ENCODE peak calls at places on chromosomes 6 and 20, in ten cellular contexts. O is Peyer's patch, S is brain microvascular endothelial cell, B is ovary, J is colonic mucosa, N is GM06990, T is dorsolateral prefrontal cortex, Z is MM.1S, P is GM12878, X is ascending aorta. F is an unnamed sample.

GRCh38 chr6:135604035-135604865 is 106.7 kb upstream of the AHI1 start:
- DNase-seq in O (no peak), S (no peak), B (no peak), J (no peak), N (no peak), T (no peak), Z (no peak), P (no peak), X (no peak), F (no peak)

GRCh38 chr20:1397710-1398109 is 4.9 kb upstream of the FKBP1A start:
- DNase-seq in O (no peak), S (no peak), B (no peak), J (no peak), N (no peak), T (no peak), Z (no peak), P (no peak), X (no peak), F (no peak)

GRCh38 chr6:91276315-91276714 is 689.4 kb upstream of the MAP3K7 start:
- DNase-seq in O (no peak), S (no peak), B (no peak), J (no peak), N (no peak), T (no peak), Z (peak; percentile 29), P (no peak), X (no peak), F (peak; percentile 22)

GRCh38 chr6:134185277-134185676 is 132.6 kb downstream of the SGK1 start:
- DNase-seq in O (no peak), S (no peak), B (no peak), J (no peak), N (no peak), T (no peak), Z (peak; percentile 52), P (no peak), X (no peak), F (no peak)

GRCh38 chr6:89818977-89819335 is 638 bp downstream of the MDN1 start:
- DNase-seq in O (peak; percentile 47), S (peak; percentile 5), B (no peak), J (peak; percentile 33), N (no peak), T (no peak), Z (peak; percentile 34), P (no peak), X (no peak), F (no peak)

GRCh38 chr20:37411408-37412306 is 65.7 kb downstream of the SRC start:
- DNase-seq in O (no peak), S (no peak), B (no peak), J (no peak), N (no peak), T (no peak), Z (no peak), P (no peak), X (no peak), F (no peak)

GRCh38 chr6:11815231-11815630 is 36.6 kb upstream of the ADTRP start:
- DNase-seq in O (no peak), S (peak; percentile 12), B (no peak), J (no peak), N (no peak), T (no peak), Z (no peak), P (no peak), X (no peak), F (no peak)

GRCh38 chr6:87714093-87714809 is 12.2 kb upstream of the AKIRIN2 start:
- DNase-seq in O (no peak), S (peak; percentile 73), B (no peak), J (no peak), N (peak; percentile 53), T (no peak), Z (no peak), P (no peak), X (no peak), F (no peak)

GRCh38 chr6:107320126-107320525 is 139.2 kb downstream of the PDSS2 start:
- DNase-seq in O (no peak), S (no peak), B (no peak), J (no peak), N (no peak), T (no peak), Z (no peak), P (no peak), X (no peak), F (no peak)

GRCh38 chr6:31901415-31901952 is 402 bp downstream of the ZBTB12 start:
- DNase-seq in O (peak; percentile 85), S (peak; percentile 18), B (peak; percentile 81), J (peak; percentile 72), N (peak; percentile 72), T (peak; percentile 61), Z (peak; percentile 44), P (no peak), X (no peak), F (no peak)

GRCh38 chr6:111764238-111765182 is 108.7 kb downstream of the FYN start:
- DNase-seq in O (peak; percentile 85), S (peak; percentile 42), B (no peak), J (no peak), N (peak; percentile 66), T (no peak), Z (no peak), P (peak; percentile 94), X (no peak), F (no peak)

GRCh38 chr20:5674176-5674660 is 76.0 kb upstream of the SHLD1 start:
- DNase-seq in O (no peak), S (no peak), B (no peak), J (no peak), N (peak; percentile 76), T (no peak), Z (peak; percentile 56), P (peak; percentile 94), X (no peak), F (no peak)

GRCh38 chr20:49045440-49046086 is 549 bp upstream of the CSE1L start:
- DNase-seq in O (peak; percentile 60), S (no peak), B (no peak), J (peak; percentile 36), N (no peak), T (no peak), Z (no peak), P (no peak), X (peak; percentile 16), F (no peak)

GRCh38 chr20:49043000-49043399 is 3.1 kb upstream of the CSE1L start:
- DNase-seq in O (no peak), S (no peak), B (no peak), J (no peak), N (no peak), T (no peak), Z (no peak), P (no peak), X (no peak), F (no peak)

GRCh38 chr20:49034070-49034732 is 11.9 kb upstream of the CSE1L start:
- DNase-seq in O (no peak), S (no peak), B (no peak), J (no peak), N (no peak), T (no peak), Z (no peak), P (no peak), X (no peak), F (no peak)

GRCh38 chr20:49037962-49038387 is 8.1 kb upstream of the CSE1L start:
- DNase-seq in O (no peak), S (peak; percentile 6), B (no peak), J (no peak), N (no peak), T (no peak), Z (peak; percentile 66), P (no peak), X (no peak), F (no peak)

GRCh38 chr20:49039854-49040253 is 6.3 kb upstream of the CSE1L start:
- DNase-seq in O (no peak), S (no peak), B (no peak), J (no peak), N (no peak), T (no peak), Z (no peak), P (no peak), X (no peak), F (no peak)
- H3K4me3 ChIP-seq in O (no peak overlapping the region), S (no peak overlapping the region), B (no peak overlapping the region), J (no peak overlapping the region), N (no peak overlapping the region), T (no peak overlapping the region), Z (no peak overlapping the region), P (no peak overlapping the region), X (no peak overlapping the region), F (no peak overlapping the region)

GRCh38 chr20:32207626-32208498 is at the start of the genes PLAGL2 and POFUT1:
- DNase-seq in O (peak; percentile 94), S (peak; percentile 65), B (peak; percentile 92), J (peak; percentile 92), N (peak; percentile 92), T (peak; percentile 89), Z (peak; percentile 87), P (peak; percentile 37), X (peak; percentile 36), F (peak; percentile 18)
- H3K4me3 ChIP-seq in O (peak within 1 kb of the TSS; percentile 94), S (peak within 1 kb of the TSS; percentile 99), B (peak within 1 kb of the TSS; percentile 91), J (peak within 1 kb of the TSS; percentile 96), N (peak within 1 kb of the TSS; percentile 99), T (peak within 1 kb of the TSS; percentile 97), Z (peak within 1 kb of the TSS; percentile 100), P (peak within 1 kb of the TSS; percentile 99), X (peak within 1 kb of the TSS; percentile 97), F (peak within 1 kb of the TSS; percentile 80)

DNA sequence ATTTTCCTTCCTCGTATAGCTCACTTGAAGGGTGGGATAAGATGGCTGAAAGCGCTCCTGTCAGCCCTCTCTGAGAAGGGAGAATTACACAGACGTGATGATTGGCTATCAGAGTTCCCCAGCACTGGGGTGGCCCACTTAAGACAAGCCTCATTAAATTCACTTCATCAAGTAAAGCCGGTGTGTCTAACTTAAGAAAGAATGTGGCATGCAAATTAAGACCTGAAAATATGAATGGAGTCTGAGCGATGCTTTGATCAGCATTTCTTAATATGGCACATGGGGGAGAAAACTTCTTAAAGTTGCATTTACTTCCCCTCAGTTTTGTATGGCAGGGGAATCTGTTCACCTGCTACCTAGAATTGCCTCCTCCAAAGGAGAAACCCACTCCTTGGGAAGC is 369.3 kb downstream of the FARS2 start:
- DNase-seq in O (no peak), S (no peak), B (no peak), J (no peak), N (no peak), T (no peak), Z (no peak), P (no peak), X (no peak), F (no peak)
- H3K4me3 ChIP-seq in O (no peak overlapping the region), S (no peak overlapping the region), B (no peak overlapping the region), J (no peak overlapping the region), N (no peak overlapping the region), T (no peak overlapping the region), Z (no peak overlapping the region), P (no peak overlapping the region), X (no peak overlapping the region), F (no peak overlapping the region)

DNA sequence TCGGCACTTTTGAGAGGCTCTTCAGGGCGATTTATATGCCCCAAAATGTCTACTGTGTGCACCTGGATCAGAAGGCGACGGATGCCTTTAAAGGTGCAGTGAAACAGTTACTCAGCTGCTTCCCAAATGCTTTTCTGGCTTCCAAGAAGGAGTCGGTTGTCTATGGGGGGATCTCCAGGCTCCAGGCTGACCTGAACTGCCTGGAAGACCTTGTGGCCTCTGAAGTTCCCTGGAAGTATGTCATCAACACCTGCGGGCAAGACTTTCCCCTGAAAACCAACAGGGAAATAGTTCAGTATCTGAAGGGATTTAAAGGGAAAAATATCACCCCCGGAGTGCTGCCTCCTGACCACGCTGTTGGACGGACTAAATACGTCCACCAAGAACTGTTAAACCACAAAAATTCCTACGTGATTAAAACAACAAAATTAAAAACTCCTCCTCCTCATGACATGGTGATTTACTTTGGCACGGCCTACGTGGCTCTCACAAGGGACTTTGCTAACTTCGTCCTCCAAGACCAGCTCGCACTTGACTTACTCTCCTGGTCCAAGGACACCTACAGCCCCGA is 8.2 kb downstream of the GCNT2 start:
- DNase-seq in O (peak; percentile 53), S (peak; percentile 35), B (no peak), J (no peak), N (no peak), T (no peak), Z (no peak), P (no peak), X (no peak), F (no peak)
- H3K4me3 ChIP-seq in O (peak overlapping the region; percentile 56), S (no peak overlapping the region), B (peak overlapping the region; percentile 8), J (peak overlapping the region; percentile 20), N (peak overlapping the region; percentile 79), T (peak overlapping the region; percentile 34), Z (peak overlapping the region; percentile 67), P (peak overlapping the region; percentile 82), X (peak overlapping the region; percentile 57), F (no peak overlapping the region)

F was measured in LNCaP clone FGC.